ENCODE peak calls at places on chromosome 20, in seven cellular contexts. V is AG04449; J is iris pigment epithelial cell; I is psoas muscle; F is stimulated activated CD8-positive, alpha-beta memory T cell treated with anti-CD3 and anti-CD28 coated beads, Interleukin-2, amount 100 ng/mL, for 1 hour; C is SHP77; X is smooth muscle cell of the brain vasculature. D is an unnamed sample.

GRCh38 chr20:46746972-46747371 is 37.5 kb downstream of the SLC2A10 start:
- DNase-seq in V (peak; percentile 3), J (peak; percentile 33), I (no peak), F (no peak), C (no peak), X (no peak), D (peak; percentile 68)

GRCh38 chr20:17536944-17537444 is 5.8 kb upstream of the BFSP1 start:
- DNase-seq in V (no peak), J (peak; percentile 81), I (peak; percentile 57), F (peak; percentile 36), C (peak; percentile 97), X (peak; percentile 56), D (peak; percentile 83)

GRCh38 chr20:32037929-32038328 is 14.1 kb upstream of the HCK start:
- DNase-seq in V (peak; percentile 9), J (peak; percentile 54), I (no peak), F (no peak), C (no peak), X (no peak), D (peak; percentile 46)

GRCh38 chr20:49043000-49043399 is 3.1 kb upstream of the CSE1L start:
- DNase-seq in V (no peak), J (no peak), I (no peak), F (no peak), C (no peak), X (no peak), D (no peak)

GRCh38 chr20:10541668-10542411 is 106.7 kb downstream of the SLX4IP start:
- DNase-seq in V (no peak), J (no peak), I (no peak), F (no peak), C (peak; percentile 97), X (no peak), D (no peak)

GRCh38 chr20:57837208-57838035 is 127.6 kb upstream of the PMEPA1 start:
- DNase-seq in V (no peak), J (no peak), I (no peak), F (no peak), C (no peak), X (no peak), D (no peak)

GRCh38 chr20:3777726-3778629 is 3.3 kb downstream of the SPEF1 start:
- DNase-seq in V (no peak), J (no peak), I (peak; percentile 63), F (peak; percentile 30), C (no peak), X (no peak), D (peak; percentile 49)

GRCh38 chr20:20017852-20018245 is 687 bp downstream of the NAA20 start:
- DNase-seq in V (no peak), J (peak; percentile 15), I (no peak), F (no peak), C (no peak), X (no peak), D (peak; percentile 30)

GRCh38 chr20:63505281-63505680 is 6.4 kb upstream of the EEF1A2 start:
- DNase-seq in V (no peak), J (no peak), I (no peak), F (no peak), C (no peak), X (no peak), D (no peak)

GRCh38 chr20:57364451-57364850 is 13.4 kb downstream of the RAE1 start:
- DNase-seq in V (no peak), J (no peak), I (no peak), F (no peak), C (no peak), X (no peak), D (no peak)

GRCh38 chr20:54219751-54220426 is 12.0 kb downstream of the PFDN4 start:
- DNase-seq in V (no peak), J (peak; percentile 46), I (no peak), F (no peak), C (peak; percentile 22), X (peak; percentile 24), D (peak; percentile 59)

GRCh38 chr20:18237682-18238081 is 50.6 kb upstream of the ZNF133 start:
- DNase-seq in V (no peak), J (no peak), I (no peak), F (no peak), C (no peak), X (no peak), D (no peak)

GRCh38 chr20:62362991-62363919 is 3.9 kb downstream of the LAMA5 start:
- DNase-seq in V (no peak), J (no peak), I (peak; percentile 12), F (no peak), C (no peak), X (no peak), D (peak; percentile 8)

GRCh38 chr20:46694484-46694883 is 5.2 kb upstream of the TP53RK start:
- DNase-seq in V (no peak), J (peak; percentile 71), I (no peak), F (no peak), C (no peak), X (no peak), D (peak; percentile 42)

GRCh38 chr20:44594730-44595129 is 12.4 kb downstream of the PKIG start:
- DNase-seq in V (peak; percentile 26), J (peak; percentile 76), I (peak; percentile 36), F (no peak), C (no peak), X (no peak), D (peak; percentile 81)

GRCh38 chr20:58081842-58082241 is 146.6 kb downstream of the ANKRD60 start:
- DNase-seq in V (no peak), J (peak; percentile 27), I (no peak), F (no peak), C (no peak), X (no peak), D (peak; percentile 71)

D was measured in ELR.